ENCODE peak calls at places on chromosomes 16 and 17, in four cellular contexts. L is HepG2, B is K562, R is GM12878. X is an unnamed sample.
A peak's percentile ranks its signal among the peaks of the same experiment; 100 is the strongest.

GRCh38 chr17:28204751-28205150 is 114.2 kb upstream of the TMEM97 start:
- DNase-seq in B (no peak), R (no peak), L (no peak), X (no peak)

GRCh38 chr17:80000955-80001354 is 34.7 kb downstream of the TBC1D16 start:
- DNase-seq in B (no peak), R (no peak), L (no peak), X (no peak)

GRCh38 chr16:87101903-87102302 is 215.3 kb downstream of the C16orf95 start:
- DNase-seq in L (no peak), R (no peak), B (no peak), X (no peak)

GRCh38 chr17:48615963-48616718 is 1.0 kb upstream of the HOXB8 start:
- DNase-seq in L (no peak), R (no peak), B (no peak), X (no peak)

GRCh38 chr16:14354561-14355351 is 275.3 kb downstream of the PARN start:
- DNase-seq in R (peak; percentile 100), L (no peak), B (no peak), X (no peak)

GRCh38 chr17:64343833-64344637 is 46.6 kb downstream of the PECAM1 start:
- DNase-seq in L (peak; percentile 74), B (no peak), R (no peak), X (no peak)

GRCh38 chr17:6480325-6480675 is 36.0 kb downstream of the PIMREG start:
- DNase-seq in L (no peak), B (no peak), R (no peak), X (no peak)

GRCh38 chr16:81530814-81531213 is 86.2 kb downstream of the CMIP start:
- DNase-seq in B (no peak), L (no peak), R (no peak), X (no peak)

GRCh38 chr17:48593840-48594411 is 347 bp upstream of the HOXB5 start:
- DNase-seq in L (peak; percentile 31), R (no peak), B (peak; percentile 87), X (peak; percentile 90)

GRCh38 chr17:63954402-63955063 is 18.2 kb downstream of the SCN4A start:
- DNase-seq in B (no peak), R (no peak), L (no peak), X (no peak)

GRCh38 chr16:30046178-30046577 is 15.1 kb upstream of the TLCD3B start:
- DNase-seq in B (no peak), R (no peak), L (no peak), X (no peak)

GRCh38 chr16:14394834-14395233 is 235.2 kb downstream of the PARN start:
- DNase-seq in L (no peak), B (no peak), R (no peak), X (no peak)

GRCh38 chr17:79019631-79020584 is 4.1 kb upstream of the C1QTNF1 start:
- DNase-seq in L (peak; percentile 79), B (peak; percentile 56), R (no peak), X (no peak)

GRCh38 chr16:57143125-57143965 is 42.5 kb downstream of the PSME3IP1 start:
- DNase-seq in L (no peak), B (no peak), R (no peak), X (no peak)

GRCh38 chr17:64466019-64466735 is 17.3 kb downstream of the MILR1 start:
- DNase-seq in R (no peak), B (no peak), L (no peak), X (no peak)

GRCh38 chr17:54353789-54354525 is 531.2 kb downstream of the KIF2B start:
- DNase-seq in B (no peak), L (no peak), R (no peak), X (no peak)

GRCh38 chr17:5131146-5131715 is 15.4 kb downstream of the USP6 start:
- DNase-seq in L (no peak), R (no peak), B (no peak), X (no peak)

GRCh38 chr16:7691533-7691932 is 358.9 kb downstream of the RBFOX1 start:
- DNase-seq in L (no peak), R (no peak), B (no peak), X (no peak)

GRCh38 chr17:34840758-34841157 is 120.5 kb downstream of the CCT6B start:
- DNase-seq in L (no peak), R (no peak), B (no peak), X (no peak)

GRCh38 chr16:87332150-87332549 is 15.0 kb upstream of the C16orf95 start:
- DNase-seq in L (no peak), R (no peak), B (no peak), X (no peak)

GRCh38 chr16:50444546-50444945 is 75.8 kb upstream of the BRD7 start:
- DNase-seq in B (no peak), R (no peak), L (no peak), X (no peak)

GRCh38 chr17:79406316-79406715 is 204.5 kb downstream of the RBFOX3 start:
- DNase-seq in L (no peak), R (no peak), B (no peak), X (no peak)

GRCh38 chr17:6531575-6531974 is 24.8 kb downstream of the PITPNM3 start:
- DNase-seq in B (no peak), L (no peak), R (no peak), X (no peak)

GRCh38 chr16:55499951-55500350 is 8.9 kb upstream of the LPCAT2 start:
- DNase-seq in R (no peak), B (no peak), L (no peak), X (no peak)

GRCh38 chr16:12729448-12729847 is 74.2 kb downstream of the CPPED1 start:
- DNase-seq in R (no peak), B (no peak), L (no peak), X (no peak)
- TF ChIP-seq ETV6 in R (no peak), B (no peak), L (no peak), X (no peak)

DNA sequence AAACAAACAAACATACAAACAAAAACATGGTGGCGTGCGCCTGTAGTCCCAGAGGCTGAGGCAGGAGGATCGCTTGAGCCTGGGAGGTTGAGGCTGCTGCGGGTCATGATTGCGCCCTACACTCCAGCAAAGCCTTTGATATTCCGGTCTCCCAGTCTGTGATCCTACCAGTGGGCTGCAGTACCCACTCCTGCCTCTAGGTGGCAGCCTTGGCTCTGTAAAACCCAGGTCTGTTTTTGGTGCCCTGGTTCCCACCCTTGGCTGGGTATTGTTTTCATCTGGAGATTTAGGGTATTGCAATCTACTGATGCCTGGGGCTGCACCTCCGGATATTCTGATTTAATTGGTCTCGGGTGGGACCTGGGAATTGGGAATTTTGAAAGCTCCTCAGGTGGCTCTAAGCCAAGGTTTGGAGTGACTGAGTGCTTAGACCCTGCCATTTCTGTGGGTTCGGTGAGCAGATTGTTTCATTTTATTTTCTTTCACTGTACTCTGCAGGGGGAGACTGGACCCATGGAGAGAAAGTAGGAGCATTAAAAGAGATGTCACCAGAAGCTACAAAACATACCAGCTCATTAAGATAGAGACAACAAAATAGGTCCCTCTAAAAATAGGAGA is 40.5 kb downstream of the MYH3 start:
- DNase-seq in L (peak; percentile 69), R (no peak), B (peak; percentile 70), X (peak; percentile 96)
- TF ChIP-seq CREB1 in L (no peak), R (no peak), B (no peak), X (no peak)

DNA sequence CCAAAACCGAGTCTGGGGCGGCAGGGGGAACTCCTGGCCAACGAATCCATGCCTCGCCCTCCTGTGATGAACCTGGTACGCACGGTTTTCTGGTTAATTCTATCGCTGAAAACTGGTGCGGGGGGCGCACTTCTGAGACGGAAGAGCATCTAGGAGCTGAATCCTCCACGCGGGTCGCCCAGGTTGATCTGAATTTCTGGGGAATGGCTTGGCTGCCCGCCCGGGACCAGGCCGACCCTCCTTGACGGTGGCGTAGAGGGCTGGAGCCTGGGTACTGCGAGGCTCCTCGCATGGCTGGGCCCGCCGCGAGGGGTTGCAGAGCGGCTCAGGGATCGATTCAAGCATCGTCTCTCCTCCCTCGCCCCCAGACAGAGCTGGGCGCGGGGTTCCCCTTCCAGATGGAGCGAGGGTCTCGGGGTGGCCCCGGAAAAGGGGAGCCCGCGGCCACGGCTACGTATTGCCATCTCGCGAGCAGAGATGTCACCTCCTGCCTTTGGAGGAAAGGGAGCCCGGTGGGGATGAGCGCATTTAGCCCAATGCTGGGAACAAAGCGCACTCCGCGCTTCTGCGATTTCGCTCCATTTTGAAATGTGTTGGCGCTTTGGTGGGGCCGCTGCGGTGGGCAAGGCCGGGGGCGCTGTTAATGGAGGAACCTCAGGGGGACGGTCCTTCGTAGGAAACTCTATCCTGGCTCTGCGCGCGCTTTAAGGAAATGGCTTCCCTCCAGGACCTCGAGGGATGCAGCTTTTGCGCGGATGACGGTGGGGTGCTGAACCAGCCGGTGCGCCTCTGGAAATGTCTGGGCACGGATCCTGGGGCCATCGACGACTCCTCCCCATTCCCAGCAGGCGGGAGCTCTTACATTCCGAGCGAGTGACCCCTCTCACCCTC is 2.7 kb downstream of the MAPT start:
- DNase-seq in L (no peak), R (no peak), B (no peak), X (peak; percentile 54)
- TF ChIP-seq ETV6 in L (no peak), R (no peak), B (no peak), X (no peak)

DNA sequence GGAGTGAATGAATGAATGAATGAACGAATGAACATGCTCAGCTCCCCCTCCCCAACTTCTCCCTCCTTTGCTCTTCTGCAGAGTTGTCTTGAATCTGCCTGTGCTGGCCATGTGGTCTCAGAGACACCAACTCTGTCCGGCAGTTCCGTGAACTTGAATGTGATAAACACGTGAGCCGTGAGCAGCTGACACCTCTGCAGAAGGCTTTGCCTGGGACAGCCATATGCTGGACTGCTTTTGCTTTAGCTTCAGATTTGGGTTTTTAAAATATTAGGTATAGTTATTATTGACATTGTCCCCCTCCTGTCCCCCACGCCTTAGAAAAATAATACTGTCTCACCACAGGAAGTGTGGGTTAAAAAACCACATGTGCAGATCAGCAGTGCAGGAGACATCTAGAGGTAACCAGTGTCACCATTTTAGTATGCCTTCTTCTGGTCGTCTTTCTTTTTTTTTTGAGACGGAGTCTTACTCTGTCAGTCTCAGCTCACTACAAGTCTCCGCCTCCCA is 83.8 kb downstream of the ABCC1 start:
- DNase-seq in R (no peak), B (no peak), L (no peak), X (no peak)
- TF ChIP-seq CREB1 in R (no peak), B (no peak), L (no peak), X (no peak)

GRCh38 chr17:36628576-36628975 is 27.2 kb downstream of the MRM1 start:
- DNase-seq in B (no peak), L (no peak), R (no peak), X (no peak)

GRCh38 chr17:36629970-36630369 is 28.6 kb downstream of the MRM1 start:
- DNase-seq in B (no peak), R (no peak), L (no peak), X (no peak)

GRCh38 chr17:36629252-36629847 is 28.0 kb downstream of the MRM1 start:
- DNase-seq in R (peak; percentile 12), L (peak; percentile 55), B (peak; percentile 79), X (peak; percentile 90)

GRCh38 chr17:36625188-36625587 is 23.8 kb downstream of the MRM1 start:
- DNase-seq in L (no peak), R (no peak), B (no peak), X (no peak)

DNA sequence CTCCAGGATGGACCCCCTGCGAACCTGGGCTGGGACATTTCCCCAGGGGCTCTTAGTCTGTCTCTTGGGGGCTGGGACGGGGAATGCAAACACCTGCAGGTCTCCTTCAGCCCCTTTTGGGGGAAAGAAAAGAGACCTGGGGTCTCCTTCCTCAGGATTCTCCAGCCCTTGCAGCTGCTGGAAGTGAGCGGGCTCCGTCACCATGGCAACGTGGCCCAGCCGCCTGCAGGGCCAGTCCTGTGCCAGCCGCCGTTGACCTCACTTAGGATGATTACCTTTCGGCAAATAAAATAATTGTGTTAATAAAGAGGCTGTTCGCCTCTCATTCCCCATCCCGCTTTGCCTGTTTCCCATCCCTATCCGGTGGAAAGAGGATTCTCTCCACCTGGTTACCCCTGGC is 25.7 kb downstream of the MRM1 start:
- DNase-seq in L (no peak), B (no peak), R (no peak), X (peak; percentile 45)
- TF ChIP-seq ETV6 in L (no peak), B (no peak), R (no peak), X (no peak)

GRCh38 chr16:4465977-4466779 is 8.2 kb downstream of the NMRAL1 start:
- DNase-seq in R (no peak), B (no peak), L (no peak), X (no peak)
- TF ChIP-seq CREB1 in R (no peak), B (no peak), L (no peak), X (no peak)